ENCODE peak calls at places on chromosomes 12 and 14, in eight cellular contexts. Z is activated T-helper 1 cell treated with Interleukin-2 at 50 U/mL for 16 hours, A is HepG2, T is Panc1, N is amniotic stem cell, I is HFF-Myc, O is H9, Y is nephron progenitor cell. F is an unnamed sample.

GRCh38 chr14:75513911-75514672 is 8.2 kb upstream of the BATF start:
- DNase-seq in Z (no peak), A (no peak), T (no peak), N (no peak), I (no peak), O (no peak), Y (no peak), F (no peak)

GRCh38 chr12:116434155-116435065 is 124.8 kb upstream of the MAP1LC3B2 start:
- DNase-seq in Z (no peak), A (no peak), T (no peak), N (peak; percentile 92), I (peak; percentile 71), O (peak; percentile 89), Y (peak; percentile 61), F (peak; percentile 68)

GRCh38 chr12:119486599-119487154 is 106.9 kb upstream of the TMEM233 start:
- DNase-seq in Z (no peak), A (no peak), T (no peak), N (no peak), I (no peak), O (peak; percentile 76), Y (no peak), F (no peak)

GRCh38 chr12:121750507-121750955 is 38.0 kb downstream of the TMEM120B start:
- DNase-seq in Z (no peak), A (no peak), T (no peak), N (no peak), I (no peak), O (no peak), Y (no peak), F (no peak)

GRCh38 chr12:29309320-29309902 is 71.6 kb downstream of the ERGIC2 start:
- DNase-seq in Z (no peak), A (no peak), T (no peak), N (no peak), I (peak; percentile 2), O (no peak), Y (no peak), F (no peak)

GRCh38 chr14:99779751-99780150 is 13.5 kb upstream of the EML1 start:
- DNase-seq in Z (no peak), A (no peak), T (no peak), N (no peak), I (no peak), O (no peak), Y (no peak), F (no peak)

GRCh38 chr12:125360540-125360939 is 295.3 kb downstream of the AACS start:
- DNase-seq in Z (no peak), A (no peak), T (no peak), N (no peak), I (no peak), O (no peak), Y (no peak), F (no peak)

GRCh38 chr12:88298761-88299242 is 156.7 kb downstream of the TMTC3 start:
- DNase-seq in Z (no peak), A (no peak), T (no peak), N (peak; percentile 36), I (peak; percentile 14), O (no peak), Y (no peak), F (no peak)

GRCh38 chr12:124129132-124129531 is 156.1 kb downstream of the ZNF664 start:
- DNase-seq in Z (no peak), A (no peak), T (no peak), N (no peak), I (no peak), O (no peak), Y (no peak), F (no peak)

GRCh38 chr12:44889162-44889561 is 13.0 kb upstream of the NELL2 start:
- DNase-seq in Z (no peak), A (no peak), T (no peak), N (no peak), I (no peak), O (no peak), Y (no peak), F (no peak)

GRCh38 chr12:51160814-51161459 is 12.0 kb downstream of the TFCP2 start:
- DNase-seq in Z (no peak), A (peak; percentile 77), T (no peak), N (no peak), I (no peak), O (no peak), Y (no peak), F (no peak)

GRCh38 chr12:106651552-106651951 is 68.7 kb downstream of the RFX4 start:
- DNase-seq in Z (no peak), A (no peak), T (no peak), N (no peak), I (no peak), O (no peak), Y (no peak), F (no peak)

GRCh38 chr12:93851245-93851665 is 174.1 kb downstream of the CRADD start:
- DNase-seq in Z (no peak), A (no peak), T (no peak), N (no peak), I (no peak), O (no peak), Y (no peak), F (no peak)

GRCh38 chr14:32623300-32624093 is 294.4 kb downstream of the AKAP6 start:
- DNase-seq in Z (no peak), A (no peak), T (no peak), N (no peak), I (no peak), O (no peak), Y (no peak), F (no peak)

GRCh38 chr14:93024493-93024892 is 91.2 kb downstream of the ITPK1 start:
- DNase-seq in Z (no peak), A (no peak), T (no peak), N (no peak), I (no peak), O (no peak), Y (no peak), F (no peak)

GRCh38 chr12:79908366-79908765 is 26.5 kb downstream of the PPP1R12A start:
- DNase-seq in Z (no peak), A (no peak), T (no peak), N (no peak), I (no peak), O (no peak), Y (no peak), F (no peak)

GRCh38 chr12:41709463-41710285 is 435.0 kb downstream of the GXYLT1 start:
- DNase-seq in Z (no peak), A (no peak), T (peak; percentile 46), N (no peak), I (no peak), O (no peak), Y (no peak), F (no peak)

GRCh38 chr12:80745851-80746250 is 29.1 kb downstream of the MYF5 start:
- DNase-seq in Z (no peak), A (no peak), T (no peak), N (no peak), I (no peak), O (no peak), Y (no peak), F (no peak)

GRCh38 chr12:47686645-47687240 is 19.1 kb downstream of the RPAP3 start:
- DNase-seq in Z (no peak), A (peak; percentile 25), T (no peak), N (peak; percentile 15), I (peak; percentile 25), O (no peak), Y (no peak), F (no peak)

GRCh38 chr12:93145086-93145485 is 216.0 kb upstream of the EEA1 start:
- DNase-seq in Z (no peak), A (no peak), T (no peak), N (no peak), I (no peak), O (no peak), Y (no peak), F (no peak)

GRCh38 chr12:18262514-18262913 is 1.2 kb downstream of the PIK3C2G start:
- DNase-seq in Z (no peak), A (no peak), T (no peak), N (no peak), I (no peak), O (no peak), Y (no peak), F (no peak)

GRCh38 chr14:33714527-33715222 is 236.2 kb downstream of the EGLN3 start:
- DNase-seq in Z (no peak), A (no peak), T (no peak), N (no peak), I (no peak), O (no peak), Y (no peak), F (no peak)

F was measured in mesothelial cell of epicardium.